ENCODE peak calls at places on chromosomes 12 and 14, in eight cellular contexts. X is ascending aorta, S is left ventricle myocardium inferior, G is HCT116, A is suprapubic skin, N is PC-9, B is tibial nerve, V is OCI-LY7. K is an unnamed sample.

GRCh38 chr12:110289021-110289710 is 8.1 kb downstream of the ATP2A2 start:
- DNase-seq in B (no peak), G (no peak), X (no peak), N (no peak), S (no peak), V (no peak), A (no peak), K (no peak)

GRCh38 chr12:106766393-106766826 is 8.1 kb upstream of the RIC8B start:
- DNase-seq in G (no peak), X (no peak), N (no peak), V (no peak), B (peak; percentile 71), A (no peak), S (peak; percentile 54), K (peak; percentile 81)

GRCh38 chr12:109735051-109735521 is 21.5 kb downstream of the FAM222A start:
- DNase-seq in S (peak; percentile 2), G (no peak), V (no peak), B (no peak), X (no peak), A (peak; percentile 52), N (no peak), K (peak; percentile 37)

GRCh38 chr14:50792058-50792477 is 38.9 kb downstream of the NIN start:
- DNase-seq in V (peak; percentile 71), S (no peak), N (no peak), G (no peak), B (no peak), X (no peak), A (no peak), K (no peak)

GRCh38 chr12:10283028-10283427 is 24.6 kb upstream of the KLRD1 start:
- DNase-seq in X (no peak), G (no peak), A (no peak), V (no peak), N (no peak), B (no peak), S (no peak), K (no peak)

GRCh38 chr14:50830044-50830931 is 674 bp downstream of the NIN start:
- DNase-seq in X (peak; percentile 19), S (peak; percentile 54), V (peak; percentile 84), B (peak; percentile 42), A (peak; percentile 83), G (no peak), N (peak; percentile 41), K (peak; percentile 73)

GRCh38 chr14:62921466-62921865 is 123.8 kb downstream of the KCNH5 start:
- DNase-seq in N (no peak), G (no peak), X (no peak), S (no peak), A (no peak), B (no peak), V (no peak), K (no peak)

GRCh38 chr14:89351364-89351957 is 65.6 kb downstream of the FOXN3 start:
- DNase-seq in X (no peak), S (no peak), A (no peak), B (no peak), V (peak; percentile 83), N (no peak), G (no peak), K (peak; percentile 49)

GRCh38 chr14:99230271-99231141 is 41.5 kb downstream of the BCL11B start:
- DNase-seq in A (no peak), G (no peak), N (no peak), X (no peak), S (no peak), B (no peak), V (no peak), K (no peak)

GRCh38 chr12:15209782-15210181 is 11.4 kb downstream of the RERG start:
- DNase-seq in G (no peak), S (no peak), A (no peak), B (no peak), V (no peak), N (no peak), X (no peak), K (no peak)

GRCh38 chr12:82858534-82858917 is 171.8 kb downstream of the TMTC2 start:
- DNase-seq in S (no peak), G (no peak), V (no peak), B (no peak), N (no peak), A (no peak), X (no peak), K (no peak)

GRCh38 chr12:51269174-51270066 is 795 bp downstream of the SMAGP start:
- DNase-seq in A (peak; percentile 82), N (peak; percentile 74), B (peak; percentile 9), V (peak; percentile 40), X (no peak), S (peak; percentile 27), G (no peak), K (peak; percentile 77)

GRCh38 chr12:88026196-88026595 is 3.0 kb downstream of the C12orf50 start:
- DNase-seq in N (no peak), X (no peak), B (no peak), A (no peak), G (no peak), V (no peak), S (no peak), K (no peak)

GRCh38 chr14:102525213-102526143 is 15.9 kb upstream of the ANKRD9 start:
- DNase-seq in N (peak; percentile 71), X (no peak), V (peak; percentile 63), A (no peak), G (peak; percentile 39), B (peak; percentile 38), S (no peak), K (no peak)

GRCh38 chr12:50960130-50960529 is 7.8 kb downstream of the HIGD1C start:
- DNase-seq in S (no peak), B (no peak), V (peak; percentile 11), A (no peak), X (no peak), G (no peak), N (no peak), K (no peak)

GRCh38 chr12:110135012-110135411 is 10.9 kb downstream of the IFT81 start:
- DNase-seq in B (no peak), X (no peak), G (no peak), V (peak; percentile 33), N (no peak), A (no peak), S (no peak), K (no peak)

GRCh38 chr12:53567961-53568360 is 58.2 kb downstream of the ATF7 start:
- DNase-seq in G (no peak), N (no peak), X (no peak), S (no peak), B (no peak), V (no peak), A (no peak), K (no peak)

GRCh38 chr14:52080171-52080800 is 11.4 kb upstream of the NID2 start:
- DNase-seq in B (no peak), S (no peak), V (no peak), N (peak; percentile 54), X (no peak), A (no peak), G (no peak), K (no peak)

GRCh38 chr12:105451211-105451610 is 120.7 kb downstream of the C12orf75 start:
- DNase-seq in N (no peak), V (no peak), S (no peak), G (no peak), B (peak; percentile 44), A (no peak), X (no peak), K (no peak)

GRCh38 chr14:54440037-54440436 is 1.1 kb downstream of the CNIH1 start:
- DNase-seq in N (no peak), G (no peak), A (no peak), B (no peak), S (no peak), V (no peak), X (no peak), K (no peak)
- H3K27ac ChIP-seq in N (peak overlapping the region; percentile 73), G (peak overlapping the region; percentile 97), A (no peak overlapping the region), B (peak overlapping the region; percentile 94), S (peak overlapping the region; percentile 97), V (peak overlapping the region; percentile 77), X (peak overlapping the region; percentile 82), K (peak overlapping the region; percentile 94)

DNA sequence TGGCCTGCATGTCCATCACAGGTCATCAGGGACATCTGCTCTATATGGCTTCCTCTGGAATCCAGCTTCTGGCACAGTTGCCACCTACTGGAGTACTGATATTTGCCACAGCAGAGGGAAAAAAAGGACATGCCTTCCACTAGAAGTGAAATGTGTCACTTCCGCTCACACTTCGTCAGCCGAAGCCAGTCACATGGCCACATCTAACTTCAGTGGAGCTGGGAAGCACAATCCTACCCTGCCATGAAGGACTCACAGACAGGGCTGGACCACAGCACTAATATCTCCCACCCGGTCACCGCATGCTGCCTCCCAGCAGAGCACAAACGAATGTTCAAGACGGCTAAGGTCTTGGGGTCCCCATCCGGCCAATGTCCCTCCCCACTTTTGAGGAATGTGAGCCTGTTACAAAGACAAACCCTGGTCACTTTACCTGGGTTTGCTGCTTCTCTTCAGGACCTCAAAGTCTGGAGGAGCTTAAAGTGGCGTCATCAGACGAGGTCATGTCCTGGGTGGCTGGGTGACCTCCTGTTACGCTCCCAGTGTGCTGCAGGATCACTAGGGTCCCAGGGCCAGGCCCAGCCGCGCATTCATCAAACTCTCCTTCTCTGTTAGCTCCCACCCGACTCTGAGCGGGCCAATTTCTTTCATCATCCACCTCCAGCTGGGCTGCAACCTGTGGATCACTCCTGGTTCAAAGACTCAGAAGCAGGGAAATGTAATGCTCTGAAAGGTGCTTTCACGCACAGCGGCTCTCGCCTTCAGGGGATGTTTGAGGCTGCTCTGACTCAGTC is 98.5 kb downstream of the GCH1 start:
- DNase-seq in S (no peak), X (no peak), G (no peak), A (no peak), V (no peak), N (no peak), B (no peak), K (no peak)
- TF ChIP-seq CTCF in S (no peak), X (no peak), G (no peak), A (no peak), V (no peak), N (no peak), B (no peak), K (no peak)

GRCh38 chr12:93407963-93408283 is 30.2 kb downstream of the NUDT4 start:
- DNase-seq in N (no peak), G (no peak), X (no peak), S (no peak), A (no peak), B (no peak), V (no peak), K (no peak)

GRCh38 chr12:93403988-93404803 is 26.5 kb downstream of the NUDT4 start:
- DNase-seq in S (no peak), G (no peak), X (no peak), V (no peak), N (no peak), A (no peak), B (no peak), K (no peak)

GRCh38 chr12:93404961-93405849 is 27.5 kb downstream of the NUDT4 start:
- DNase-seq in B (no peak), X (no peak), G (no peak), A (no peak), V (no peak), N (no peak), S (no peak), K (no peak)

GRCh38 chr12:93408813-93409212 is 31.1 kb downstream of the NUDT4 start:
- DNase-seq in B (no peak), G (no peak), X (no peak), S (no peak), A (no peak), V (no peak), N (no peak), K (no peak)

GRCh38 chr12:93407283-93407962 is 29.7 kb downstream of the NUDT4 start:
- DNase-seq in X (no peak), S (no peak), N (no peak), G (no peak), V (no peak), A (no peak), B (no peak), K (no peak)
- H3K36me3 ChIP-seq in X (peaks cover 1% of the 10 kb centered on the region), S (peaks cover 22% of the 10 kb centered on the region), N (peaks cover 11% of the 10 kb centered on the region), G (peaks cover 16% of the 10 kb centered on the region), V (peaks cover 88% of the 10 kb centered on the region), A (peaks cover 21% of the 10 kb centered on the region), B (no peaks in the 10 kb centered on the region), K (peaks cover 8% of the 10 kb centered on the region)

GRCh38 chr14:68231832-68232642 is 412.5 kb downstream of the RAD51B start:
- DNase-seq in N (no peak), S (no peak), B (no peak), G (no peak), X (no peak), V (no peak), A (no peak), K (no peak)
- H3K27ac ChIP-seq in N (peak overlapping the region; percentile 91), S (peak overlapping the region; percentile 73), B (peak overlapping the region; percentile 76), G (peak overlapping the region; percentile 97), X (peak overlapping the region; percentile 66), V (no peak overlapping the region), A (peak overlapping the region; percentile 68), K (peak overlapping the region; percentile 93)